ENCODE peak calls at places on chromosome 14, in eight cellular contexts. V is breast epithelium, E is gastrocnemius medialis, X is IMR-90, G is A549, L is suprapubic skin, B is tibial nerve, U is esophagus squamous epithelium. Y is an unnamed sample.
A peak's percentile ranks its signal among the peaks of the same experiment; 100 is the strongest.

GRCh38 chr14:29724991-29725390 is 202.7 kb downstream of the PRKD1 start:
- DNase-seq in V (no peak), E (no peak), X (peak; percentile 63), G (no peak), L (no peak), B (no peak), U (no peak), Y (no peak)

GRCh38 chr14:98578204-98578603 is 693.8 kb downstream of the BCL11B start:
- DNase-seq in V (no peak), E (no peak), X (no peak), G (no peak), L (no peak), B (no peak), U (no peak), Y (no peak)

GRCh38 chr14:100859781-100860180 is 33.9 kb downstream of the MEG3 start:
- DNase-seq in V (no peak), E (no peak), X (no peak), G (no peak), L (no peak), B (no peak), U (no peak), Y (no peak)

GRCh38 chr14:105427893-105428485 is 8.4 kb downstream of the MTA1 start:
- DNase-seq in V (no peak), E (no peak), X (no peak), G (no peak), L (no peak), B (no peak), U (no peak), Y (no peak)

GRCh38 chr14:84036863-84037262 is 1493.1 kb upstream of the FLRT2 start:
- DNase-seq in V (no peak), E (no peak), X (peak; percentile 42), G (no peak), L (no peak), B (no peak), U (no peak), Y (no peak)

GRCh38 chr14:89121961-89122675 is 294.9 kb downstream of the FOXN3 start:
- DNase-seq in V (no peak), E (no peak), X (no peak), G (no peak), L (no peak), B (no peak), U (no peak), Y (no peak)

GRCh38 chr14:54117924-54118323 is 161.3 kb upstream of the BMP4 start:
- DNase-seq in V (no peak), E (no peak), X (no peak), G (no peak), L (no peak), B (no peak), U (no peak), Y (no peak)

GRCh38 chr14:58899317-58899713 is 261.6 kb downstream of the DACT1 start:
- DNase-seq in V (no peak), E (no peak), X (peak; percentile 92), G (no peak), L (no peak), B (no peak), U (no peak), Y (no peak)

GRCh38 chr14:68160269-68160668 is 340.7 kb downstream of the RAD51B start:
- DNase-seq in V (no peak), E (no peak), X (no peak), G (no peak), L (no peak), B (no peak), U (no peak), Y (no peak)

GRCh38 chr14:68718033-68718725 is 74.7 kb downstream of the ZFP36L1 start:
- DNase-seq in V (no peak), E (no peak), X (no peak), G (peak; percentile 36), L (no peak), B (no peak), U (no peak), Y (no peak)

GRCh38 chr14:104091927-104092771 is 6.6 kb downstream of the ASPG start:
- DNase-seq in V (no peak), E (peak; percentile 8), X (no peak), G (no peak), L (peak; percentile 64), B (no peak), U (no peak), Y (no peak)

GRCh38 chr14:49892301-49892635 is 614 bp upstream of the ARF6 start:
- DNase-seq in V (peak; percentile 75), E (peak; percentile 73), X (peak; percentile 82), G (peak; percentile 81), L (no peak), B (peak; percentile 68), U (no peak), Y (peak; percentile 91)

GRCh38 chr14:101843665-101844064 is 82.2 kb downstream of the PPP2R5C start:
- DNase-seq in V (no peak), E (no peak), X (no peak), G (no peak), L (no peak), B (no peak), U (no peak), Y (no peak)

GRCh38 chr14:73057939-73058223 is 453 bp upstream of the RBM25 start:
- DNase-seq in V (no peak), E (no peak), X (no peak), G (no peak), L (no peak), B (no peak), U (no peak), Y (no peak)

GRCh38 chr14:94995551-94995950 is 161.8 kb downstream of the DICER1 start:
- DNase-seq in V (no peak), E (no peak), X (no peak), G (no peak), L (no peak), B (no peak), U (no peak), Y (peak; percentile 91)

GRCh38 chr14:104223101-104223809 is 84.9 kb downstream of the KIF26A start:
- DNase-seq in V (no peak), E (no peak), X (no peak), G (no peak), L (peak; percentile 51), B (no peak), U (no peak), Y (no peak)

GRCh38 chr14:49950275-49951250 is 57.7 kb downstream of the ARF6 start:
- DNase-seq in V (peak; percentile 96), E (no peak), X (no peak), G (no peak), L (peak; percentile 84), B (no peak), U (no peak), Y (no peak)

GRCh38 chr14:104394606-104394910 is 185.0 kb upstream of the C14orf180 start:
- DNase-seq in V (no peak), E (no peak), X (no peak), G (no peak), L (peak; percentile 51), B (no peak), U (no peak), Y (peak; percentile 47)

GRCh38 chr14:54253195-54253947 is 143.4 kb upstream of the CDKN3 start:
- DNase-seq in V (no peak), E (no peak), X (peak; percentile 89), G (peak; percentile 33), L (no peak), B (no peak), U (no peak), Y (no peak)

GRCh38 chr14:101502761-101503392 is 58.4 kb upstream of the DIO3 start:
- DNase-seq in V (peak; percentile 7), E (no peak), X (no peak), G (no peak), L (peak; percentile 44), B (no peak), U (no peak), Y (no peak)

GRCh38 chr14:85319998-85320397 is 209.9 kb upstream of the FLRT2 start:
- DNase-seq in V (no peak), E (no peak), X (peak; percentile 73), G (no peak), L (no peak), B (no peak), U (no peak), Y (no peak)

GRCh38 chr14:61927015-61927414 is 164.8 kb downstream of the SNAPC1 start:
- DNase-seq in V (no peak), E (no peak), X (peak; percentile 69), G (no peak), L (no peak), B (no peak), U (no peak), Y (no peak)

GRCh38 chr14:68659021-68659931 is 133.6 kb downstream of the ZFP36L1 start:
- DNase-seq in V (peak; percentile 27), E (no peak), X (peak; percentile 61), G (no peak), L (no peak), B (no peak), U (no peak), Y (no peak)

GRCh38 chr14:28242895-28243294 is 523.7 kb upstream of the FOXG1 start:
- DNase-seq in V (no peak), E (no peak), X (no peak), G (no peak), L (no peak), B (no peak), U (no peak), Y (no peak)

GRCh38 chr14:51094901-51095853 is at the start of gene TRIM9:
- DNase-seq in V (peak; percentile 93), E (peak; percentile 90), X (peak; percentile 93), G (peak; percentile 96), L (peak; percentile 93), B (peak; percentile 91), U (peak; percentile 61), Y (peak; percentile 96)
- TF ChIP-seq POLR2A in V (no peak), E (peak; percentile 18), X (no peak), G (peak; percentile 69), L (no peak), B (peak; percentile 67), U (peak; percentile 38), Y (no peak)

GRCh38 chr14:56579345-56580316 is at the start of gene TMEM260:
- DNase-seq in V (peak; percentile 72), E (peak; percentile 78), X (peak; percentile 84), G (peak; percentile 84), L (peak; percentile 87), B (peak; percentile 83), U (peak; percentile 33), Y (peak; percentile 96)
- H3K4me3 ChIP-seq in V (peak within 1 kb of the TSS; percentile 95), E (peak within 1 kb of the TSS; percentile 88), X (peak within 1 kb of the TSS; percentile 94), G (peak within 1 kb of the TSS; percentile 87), L (peak within 1 kb of the TSS; percentile 99), B (peak within 1 kb of the TSS; percentile 91), U (peak within 1 kb of the TSS; percentile 67), Y (peak within 1 kb of the TSS; percentile 97)

DNA sequence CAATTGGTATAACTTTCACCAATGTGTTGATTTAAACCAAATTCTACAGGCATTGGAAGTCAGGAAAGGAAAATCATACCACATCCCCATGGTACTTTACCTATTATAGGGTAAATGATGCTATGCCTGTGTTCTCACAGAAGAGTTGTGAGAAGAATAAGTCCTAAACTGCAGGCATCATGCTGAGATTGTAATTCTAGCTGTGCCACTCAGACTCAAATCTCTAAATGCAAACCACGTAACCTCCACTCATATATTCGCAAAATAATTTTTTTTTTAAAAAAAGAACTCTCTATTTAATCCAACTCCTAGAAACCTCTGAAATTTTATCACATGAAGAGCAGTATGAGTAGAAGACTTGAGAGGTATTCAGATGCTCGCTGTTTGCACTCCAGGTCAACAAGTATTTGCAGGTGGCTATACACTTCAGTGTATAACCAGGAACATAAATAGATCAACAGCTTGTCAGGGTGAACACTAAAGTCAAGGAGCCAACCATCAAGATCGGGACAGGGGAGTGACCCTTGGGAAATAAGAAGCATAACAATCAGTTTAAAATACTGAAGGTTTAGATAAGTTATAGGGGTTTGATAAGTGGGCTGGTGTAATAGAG is 110.1 kb downstream of the SLC25A21 start:
- DNase-seq in V (no peak), E (no peak), X (no peak), G (no peak), L (no peak), B (no peak), U (no peak), Y (no peak)
- TF ChIP-seq POLR2A in V (no peak), E (no peak), X (no peak), G (no peak), L (no peak), B (no peak), U (no peak), Y (no peak)

GRCh38 chr14:24376448-24377070 is 8.6 kb downstream of the NFATC4 start:
- DNase-seq in V (no peak), E (no peak), X (no peak), G (no peak), L (no peak), B (no peak), U (no peak), Y (no peak)
- H3K4me3 ChIP-seq in V (no peak overlapping the region), E (no peak overlapping the region), X (no peak overlapping the region), G (no peak overlapping the region), L (no peak overlapping the region), B (no peak overlapping the region), U (no peak overlapping the region), Y (no peak overlapping the region)